ENCODE peak calls at places on chromosomes 1 and 21, in six cellular contexts. W is heart left ventricle, X is Peyer's patch, D is tibial nerve, K is IMR-90, C is H1. G is an unnamed sample.

GRCh38 chr1:4786061-4786460 is 131.7 kb downstream of the AJAP1 start:
- DNase-seq in W (no peak), X (no peak), D (no peak), K (no peak), C (no peak), G (no peak)

GRCh38 chr21:34960672-34961071 is 88.4 kb downstream of the RUNX1 start:
- DNase-seq in W (no peak), X (no peak), D (no peak), K (no peak), C (no peak), G (no peak)

GRCh38 chr1:9449106-9449627 is 90.1 kb upstream of the SLC25A33 start:
- DNase-seq in W (peak; percentile 65), X (no peak), D (no peak), K (peak; percentile 47), C (no peak), G (no peak)

GRCh38 chr21:35925497-35925896 is 134.8 kb downstream of the SETD4 start:
- DNase-seq in W (no peak), X (no peak), D (no peak), K (peak; percentile 18), C (no peak), G (no peak)

GRCh38 chr1:89994231-89994804 is 592 bp upstream of the ZNF326 start:
- DNase-seq in W (no peak), X (peak; percentile 51), D (no peak), K (no peak), C (no peak), G (no peak)

GRCh38 chr1:179867493-179868330 is 9.9 kb downstream of the TOR1AIP2 start:
- DNase-seq in W (no peak), X (peak; percentile 77), D (no peak), K (peak; percentile 50), C (no peak), G (peak; percentile 61)

GRCh38 chr21:44537930-44538911 is 1.8 kb downstream of the KRTAP10-1 start:
- DNase-seq in W (no peak), X (no peak), D (no peak), K (no peak), C (no peak), G (peak; percentile 5)

GRCh38 chr1:241934181-241934815 is 23.3 kb upstream of the BECN2 start:
- DNase-seq in W (no peak), X (no peak), D (no peak), K (no peak), C (peak; percentile 13), G (no peak)

GRCh38 chr1:147611587-147611986 is 58.7 kb downstream of the ACP6 start:
- DNase-seq in W (no peak), X (no peak), D (no peak), K (no peak), C (no peak), G (no peak)

GRCh38 chr1:145786271-145786670 is 37.6 kb downstream of the RNF115 start:
- DNase-seq in W (no peak), X (no peak), D (no peak), K (no peak), C (no peak), G (no peak)

GRCh38 chr1:54610601-54611580 is 12.4 kb downstream of the FAM151A start:
- DNase-seq in W (no peak), X (peak; percentile 38), D (no peak), K (no peak), C (no peak), G (no peak)

GRCh38 chr21:29376556-29376955 is 77.8 kb downstream of the BACH1 start:
- DNase-seq in W (peak; percentile 39), X (peak; percentile 75), D (no peak), K (no peak), C (peak; percentile 31), G (peak; percentile 42)

GRCh38 chr1:165898837-165899236 is 71.4 kb downstream of the UCK2 start:
- DNase-seq in W (peak; percentile 41), X (no peak), D (no peak), K (peak; percentile 100), C (no peak), G (no peak)

GRCh38 chr1:209486861-209487260 is 96.7 kb upstream of the CAMK1G start:
- DNase-seq in W (no peak), X (no peak), D (no peak), K (peak; percentile 10), C (no peak), G (no peak)

GRCh38 chr1:36306902-36307456 is 811 bp downstream of the SH3D21 start:
- DNase-seq in W (peak; percentile 94), X (peak; percentile 97), D (peak; percentile 79), K (peak; percentile 91), C (peak; percentile 88), G (peak; percentile 96)
- TF ChIP-seq POLR2A in W (peak; percentile 90), X (peak; percentile 69), D (peak; percentile 59), K (peak; percentile 96), C (peak; percentile 88), G (peak; percentile 67)

GRCh38 chr1:8216005-8216404 is 101.9 kb upstream of the SLC45A1 start:
- DNase-seq in W (no peak), X (no peak), D (no peak), K (peak; percentile 70), C (no peak), G (no peak)
- TF ChIP-seq POLR2A in W (no peak), X (no peak), D (no peak), K (no peak), C (no peak), G (no peak)

GRCh38 chr1:25821112-25821476 is 1.3 kb downstream of the MTFR1L start:
- DNase-seq in W (no peak), X (peak; percentile 47), D (no peak), K (no peak), C (no peak), G (no peak)
- TF ChIP-seq POLR2A in W (no peak), X (no peak), D (no peak), K (no peak), C (no peak), G (no peak)

DNA sequence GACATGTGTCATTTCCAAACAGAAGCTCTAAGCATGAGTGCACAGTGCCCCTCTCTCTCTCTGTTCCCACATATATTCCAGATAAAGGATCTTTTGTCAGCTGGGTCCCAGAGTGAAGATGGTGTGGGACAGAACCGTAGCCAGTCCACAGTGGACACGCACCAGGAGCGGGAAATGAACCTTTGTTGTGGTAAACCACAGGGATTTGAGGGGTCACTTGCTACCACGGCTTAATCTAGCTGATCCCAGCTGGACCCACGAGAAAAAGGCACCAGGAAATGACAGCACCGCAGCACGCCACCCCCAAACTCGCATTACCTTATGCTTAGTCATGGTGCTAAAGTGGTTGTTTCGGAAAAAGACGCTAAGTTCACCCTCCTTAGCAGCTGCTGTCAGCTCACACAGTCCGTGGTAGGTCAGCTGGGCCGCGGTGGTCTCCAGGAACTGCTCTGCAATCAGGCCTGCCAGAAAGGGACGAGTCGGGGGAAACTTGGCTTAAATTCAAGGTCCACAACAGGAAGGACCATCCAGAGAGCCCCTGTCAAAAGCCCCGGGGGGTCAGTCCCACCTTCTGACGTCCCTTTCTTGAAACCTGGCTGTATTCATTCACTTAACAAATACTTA is 7.5 kb downstream of the MINDY1 start:
- DNase-seq in W (no peak), X (no peak), D (no peak), K (peak; percentile 87), C (no peak), G (no peak)
- TF ChIP-seq POLR2A in W (no peak), X (no peak), D (no peak), K (no peak), C (no peak), G (no peak)

GRCh38 chr1:26221094-26221493 is 12.9 kb upstream of the CEP85 start:
- DNase-seq in W (no peak), X (peak; percentile 8), D (no peak), K (no peak), C (no peak), G (no peak)

GRCh38 chr1:26224606-26225005 is 9.4 kb upstream of the CEP85 start:
- DNase-seq in W (no peak), X (no peak), D (no peak), K (no peak), C (no peak), G (no peak)

GRCh38 chr1:26220199-26220912 is 13.6 kb upstream of the CEP85 start:
- DNase-seq in W (no peak), X (peak; percentile 23), D (no peak), K (no peak), C (no peak), G (no peak)

GRCh38 chr1:26225033-26225831 is 8.8 kb upstream of the CEP85 start:
- DNase-seq in W (peak; percentile 82), X (peak; percentile 89), D (no peak), K (no peak), C (no peak), G (peak; percentile 78)
- TF ChIP-seq POLR2A in W (no peak), X (peak; percentile 38), D (no peak), K (no peak), C (no peak), G (no peak)

GRCh38 chr1:46289134-46289494 is 14.3 kb downstream of the LRRC41 start:
- DNase-seq in W (no peak), X (no peak), D (no peak), K (no peak), C (no peak), G (no peak)
- TF ChIP-seq POLR2A in W (no peak), X (no peak), D (no peak), K (no peak), C (no peak), G (no peak)